ENCODE peak calls at places on chromosomes 2 and 18, in five cellular contexts. S is heart left ventricle, R is tibial nerve, V is ovary, O is lower leg skin. P is an unnamed sample.

GRCh38 chr18:3261393-3262233 is at the start of gene MYL12B:
- DNase-seq in V (peak; percentile 82), R (peak; percentile 65), O (peak; percentile 97), S (peak; percentile 87), P (peak; percentile 86)

GRCh38 chr2:168519534-168520308 is 63.6 kb downstream of the CERS6 start:
- DNase-seq in O (no peak), R (no peak), S (no peak), V (no peak), P (no peak)

GRCh38 chr2:48496867-48497266 is 33.1 kb upstream of the STON1 start:
- DNase-seq in R (no peak), V (no peak), O (no peak), S (no peak), P (no peak)

GRCh38 chr2:182182436-182182835 is 196.8 kb downstream of the PPP1R1C start:
- DNase-seq in V (no peak), O (no peak), R (no peak), S (no peak), P (no peak)

GRCh38 chr2:128502638-128503246 is 184.1 kb upstream of the HS6ST1 start:
- DNase-seq in S (no peak), R (no peak), O (peak; percentile 76), V (no peak), P (no peak)

GRCh38 chr18:44917865-44918476 is 237.3 kb downstream of the SETBP1 start:
- DNase-seq in O (no peak), R (no peak), V (peak; percentile 61), S (no peak), P (no peak)

GRCh38 chr2:109632158-109632789 is 18.1 kb downstream of the SOWAHC start:
- DNase-seq in O (peak; percentile 77), V (no peak), R (no peak), S (no peak), P (no peak)

GRCh38 chr18:58263055-58263732 is 219.2 kb downstream of the NEDD4L start:
- DNase-seq in S (no peak), O (no peak), R (no peak), V (no peak), P (no peak)

GRCh38 chr18:29749699-29750098 is 1292.8 kb downstream of the DSC3 start:
- DNase-seq in R (no peak), S (no peak), V (no peak), O (no peak), P (no peak)

GRCh38 chr2:37890893-37891495 is 34.1 kb upstream of the RMDN2 start:
- DNase-seq in R (peak; percentile 35), S (peak; percentile 70), O (peak; percentile 89), V (peak; percentile 53), P (peak; percentile 83)

GRCh38 chr2:202317080-202317859 is 51.7 kb downstream of the NOP58 start:
- DNase-seq in O (peak; percentile 88), V (peak; percentile 67), R (peak; percentile 35), S (peak; percentile 76), P (peak; percentile 79)

GRCh38 chr2:163401481-163401880 is 334.3 kb downstream of the FIGN start:
- DNase-seq in S (peak; percentile 26), O (no peak), R (no peak), V (no peak), P (no peak)

GRCh38 chr2:107036293-107036692 is 150.3 kb upstream of the ST6GAL2 start:
- DNase-seq in O (no peak), V (no peak), R (no peak), S (peak; percentile 34), P (no peak)

GRCh38 chr18:22494771-22495170 is 77.1 kb upstream of the CTAGE1 start:
- DNase-seq in O (no peak), R (no peak), S (no peak), V (no peak), P (no peak)

GRCh38 chr18:11323359-11323819 is 174.0 kb upstream of the PIEZO2 start:
- DNase-seq in S (no peak), V (no peak), R (no peak), O (no peak), P (no peak)

GRCh38 chr2:62884086-62884485 is 166.5 kb upstream of the OTX1 start:
- DNase-seq in V (no peak), S (no peak), R (no peak), O (no peak), P (no peak)

GRCh38 chr2:231250146-231250545 is 51.7 kb downstream of the ARMC9 start:
- DNase-seq in S (no peak), V (no peak), O (no peak), R (no peak), P (no peak)

GRCh38 chr2:189581354-189582139 is 961 bp upstream of the SLC40A1 start:
- DNase-seq in O (peak; percentile 88), V (peak; percentile 49), S (peak; percentile 30), R (no peak), P (peak; percentile 70)
- TF ChIP-seq POLR2A in O (no peak), V (no peak), S (no peak), R (no peak), P (no peak)

GRCh38 chr2:127371037-127371436 is 16.7 kb downstream of the MAP3K2 start:
- DNase-seq in R (peak; percentile 37), S (peak; percentile 72), V (no peak), O (no peak), P (no peak)
- TF ChIP-seq CTCF in R (no peak), S (peak; percentile 12), V (no peak), O (no peak), P (no peak)

DNA sequence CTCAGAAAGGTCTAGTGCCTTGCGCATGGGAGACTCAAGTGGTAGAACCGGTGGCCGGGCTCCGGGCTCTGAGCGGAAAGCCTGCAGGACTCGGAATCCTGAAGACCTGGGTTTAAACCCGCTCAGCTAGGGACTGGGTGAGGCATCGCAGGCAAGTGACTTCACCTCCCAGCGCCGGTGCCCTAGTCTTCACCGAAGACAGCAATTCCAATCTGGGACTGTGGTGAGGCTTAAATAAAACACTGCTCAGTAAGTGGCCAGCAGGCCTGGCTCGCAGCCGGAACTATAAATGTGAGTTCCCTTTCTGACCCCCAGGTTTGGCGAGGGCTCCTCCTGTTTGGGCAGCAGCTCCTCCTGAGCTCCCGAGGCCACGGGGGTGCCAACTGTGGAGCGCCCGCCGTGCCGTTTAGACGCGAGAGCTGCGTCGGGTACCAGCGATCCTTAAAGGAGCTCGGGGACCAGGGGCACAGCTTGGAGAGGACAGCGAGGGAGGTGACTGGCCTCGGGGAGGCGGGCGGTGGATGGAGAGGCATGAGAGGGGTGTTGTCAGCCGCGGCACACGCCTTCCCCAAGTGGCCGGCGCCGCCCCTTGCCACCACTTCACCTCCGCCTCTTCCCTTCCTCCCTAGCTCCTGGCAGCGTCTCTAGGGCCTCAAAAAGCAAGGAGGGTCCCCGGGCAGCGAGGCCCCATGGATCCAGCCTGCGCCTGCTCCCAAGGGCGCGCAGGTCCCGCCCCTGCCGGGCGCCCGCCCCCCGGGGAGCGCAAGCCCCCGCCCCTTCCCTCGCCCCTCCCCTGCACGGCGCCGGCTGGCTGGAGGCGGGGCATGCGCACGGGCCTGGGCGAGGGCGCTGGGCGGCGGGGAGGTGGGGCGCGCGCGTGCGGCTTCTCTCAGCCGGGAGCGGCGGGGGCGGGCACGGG is 736 bp upstream of the MTCL1 start:
- DNase-seq in V (peak; percentile 90), R (peak; percentile 80), S (peak; percentile 90), O (peak; percentile 97), P (peak; percentile 95)
- TF ChIP-seq POLR2A in V (peak; percentile 36), R (peak; percentile 60), S (peak; percentile 68), O (no peak), P (peak; percentile 58)

GRCh38 chr18:24446453-24446852 is 14.0 kb upstream of the HRH4 start:
- DNase-seq in S (no peak), O (no peak), R (no peak), V (no peak), P (no peak)

GRCh38 chr18:24443870-24444269 is 16.6 kb upstream of the HRH4 start:
- DNase-seq in R (no peak), O (no peak), S (no peak), V (no peak), P (no peak)

GRCh38 chr18:24447961-24448360 is 12.5 kb upstream of the HRH4 start:
- DNase-seq in V (no peak), R (no peak), O (no peak), S (no peak), P (no peak)

GRCh38 chr18:24446953-24447537 is 13.4 kb upstream of the HRH4 start:
- DNase-seq in S (no peak), V (no peak), O (no peak), R (no peak), P (no peak)
- TF ChIP-seq CTCF in S (peak; percentile 12), V (no peak), O (no peak), R (no peak), P (no peak)

P was measured in sigmoid colon.